ENCODE peak calls at places on chromosome 20, in ten cellular contexts. One of them, this sample, is unnamed.

GRCh38 chr20:10522328-10522727 is 87.2 kb downstream of the SLX4IP start:
- DNase-seq in T-helper 2 cell: no peak
- DNase-seq in ascending aorta: no peak
- DNase-seq in stimulated activated CD4-positive, alpha-beta T cell treated with anti-CD3 and anti-CD28 coated beads, Interleukin-1b, Interleukin-23, amount 100 ng/mL, for 1 hour: no peak
- DNase-seq in right lobe of liver: no peak
- DNase-seq in fibroblast of lung: no peak
- DNase-seq in activated T-helper 1 cell treated with anti-CD3 and anti-CD28 coated beads, Interleukin-12 subunit alpha, Interleukin-12 subunit beta, Interleukin-2, Interleukin-4 antibody, amounts not matched to agents 30 ng/mL and 10 ng/mL and 1 ng/mL, durations not matched to agents 14 hours and 24 hours and 36 hours: no peak
- DNase-seq in mesothelial cell of epicardium: no peak
- DNase-seq in transverse colon: no peak
- DNase-seq in midbrain: no peak
- DNase-seq in this sample: no peak

GRCh38 chr20:41345729-41346067 is 5.1 kb downstream of the LPIN3 start:
- DNase-seq in midbrain: no peak
- DNase-seq in ascending aorta: no peak
- DNase-seq in transverse colon: no peak
- DNase-seq in stimulated activated CD4-positive, alpha-beta T cell treated with anti-CD3 and anti-CD28 coated beads, Interleukin-1b, Interleukin-23, amount 100 ng/mL, for 1 hour: no peak
- DNase-seq in fibroblast of lung: no peak
- DNase-seq in activated T-helper 1 cell treated with anti-CD3 and anti-CD28 coated beads, Interleukin-12 subunit alpha, Interleukin-12 subunit beta, Interleukin-2, Interleukin-4 antibody, amounts not matched to agents 30 ng/mL and 10 ng/mL and 1 ng/mL, durations not matched to agents 14 hours and 24 hours and 36 hours: no peak
- DNase-seq in mesothelial cell of epicardium: no peak
- DNase-seq in T-helper 2 cell: no peak
- DNase-seq in right lobe of liver: no peak
- DNase-seq in this sample: no peak

GRCh38 chr20:62875419-62876355 is 14.1 kb upstream of the TCFL5 start:
- DNase-seq in activated T-helper 1 cell treated with anti-CD3 and anti-CD28 coated beads, Interleukin-12 subunit alpha, Interleukin-12 subunit beta, Interleukin-2, Interleukin-4 antibody, amounts not matched to agents 30 ng/mL and 10 ng/mL and 1 ng/mL, durations not matched to agents 14 hours and 24 hours and 36 hours: no peak
- DNase-seq in stimulated activated CD4-positive, alpha-beta T cell treated with anti-CD3 and anti-CD28 coated beads, Interleukin-1b, Interleukin-23, amount 100 ng/mL, for 1 hour: no peak
- DNase-seq in mesothelial cell of epicardium: peak; percentile 79
- DNase-seq in T-helper 2 cell: no peak
- DNase-seq in fibroblast of lung: peak; percentile 86
- DNase-seq in ascending aorta: peak; percentile 37
- DNase-seq in midbrain: peak; percentile 81
- DNase-seq in transverse colon: peak; percentile 78
- DNase-seq in right lobe of liver: peak; percentile 80
- DNase-seq in this sample: peak; percentile 72

GRCh38 chr20:46307139-46307998 is 929 bp downstream of the CDH22 start:
- DNase-seq in mesothelial cell of epicardium: peak; percentile 68
- DNase-seq in T-helper 2 cell: peak; percentile 47
- DNase-seq in fibroblast of lung: peak; percentile 25
- DNase-seq in ascending aorta: no peak
- DNase-seq in stimulated activated CD4-positive, alpha-beta T cell treated with anti-CD3 and anti-CD28 coated beads, Interleukin-1b, Interleukin-23, amount 100 ng/mL, for 1 hour: peak; percentile 50
- DNase-seq in activated T-helper 1 cell treated with anti-CD3 and anti-CD28 coated beads, Interleukin-12 subunit alpha, Interleukin-12 subunit beta, Interleukin-2, Interleukin-4 antibody, amounts not matched to agents 30 ng/mL and 10 ng/mL and 1 ng/mL, durations not matched to agents 14 hours and 24 hours and 36 hours: peak; percentile 45
- DNase-seq in right lobe of liver: peak; percentile 66
- DNase-seq in midbrain: peak; percentile 11
- DNase-seq in transverse colon: peak; percentile 50
- DNase-seq in this sample: peak; percentile 72

GRCh38 chr20:1813674-1814635 is 81.3 kb upstream of the SIRPA start:
- DNase-seq in fibroblast of lung: no peak
- DNase-seq in activated T-helper 1 cell treated with anti-CD3 and anti-CD28 coated beads, Interleukin-12 subunit alpha, Interleukin-12 subunit beta, Interleukin-2, Interleukin-4 antibody, amounts not matched to agents 30 ng/mL and 10 ng/mL and 1 ng/mL, durations not matched to agents 14 hours and 24 hours and 36 hours: no peak
- DNase-seq in ascending aorta: no peak
- DNase-seq in right lobe of liver: no peak
- DNase-seq in transverse colon: no peak
- DNase-seq in mesothelial cell of epicardium: no peak
- DNase-seq in T-helper 2 cell: no peak
- DNase-seq in midbrain: no peak
- DNase-seq in stimulated activated CD4-positive, alpha-beta T cell treated with anti-CD3 and anti-CD28 coated beads, Interleukin-1b, Interleukin-23, amount 100 ng/mL, for 1 hour: no peak
- DNase-seq in this sample: no peak

GRCh38 chr20:62487564-62488086 is 11.8 kb upstream of the GATA5 start:
- DNase-seq in mesothelial cell of epicardium: no peak
- DNase-seq in stimulated activated CD4-positive, alpha-beta T cell treated with anti-CD3 and anti-CD28 coated beads, Interleukin-1b, Interleukin-23, amount 100 ng/mL, for 1 hour: no peak
- DNase-seq in midbrain: no peak
- DNase-seq in right lobe of liver: no peak
- DNase-seq in ascending aorta: no peak
- DNase-seq in fibroblast of lung: no peak
- DNase-seq in transverse colon: no peak
- DNase-seq in T-helper 2 cell: no peak
- DNase-seq in activated T-helper 1 cell treated with anti-CD3 and anti-CD28 coated beads, Interleukin-12 subunit alpha, Interleukin-12 subunit beta, Interleukin-2, Interleukin-4 antibody, amounts not matched to agents 30 ng/mL and 10 ng/mL and 1 ng/mL, durations not matched to agents 14 hours and 24 hours and 36 hours: no peak
- DNase-seq in this sample: no peak

GRCh38 chr20:60008130-60008808 is 50.0 kb downstream of the CDH26 start:
- DNase-seq in fibroblast of lung: no peak
- DNase-seq in right lobe of liver: no peak
- DNase-seq in stimulated activated CD4-positive, alpha-beta T cell treated with anti-CD3 and anti-CD28 coated beads, Interleukin-1b, Interleukin-23, amount 100 ng/mL, for 1 hour: no peak
- DNase-seq in T-helper 2 cell: no peak
- DNase-seq in ascending aorta: no peak
- DNase-seq in activated T-helper 1 cell treated with anti-CD3 and anti-CD28 coated beads, Interleukin-12 subunit alpha, Interleukin-12 subunit beta, Interleukin-2, Interleukin-4 antibody, amounts not matched to agents 30 ng/mL and 10 ng/mL and 1 ng/mL, durations not matched to agents 14 hours and 24 hours and 36 hours: no peak
- DNase-seq in mesothelial cell of epicardium: no peak
- DNase-seq in midbrain: no peak
- DNase-seq in transverse colon: no peak
- DNase-seq in this sample: peak; percentile 52

GRCh38 chr20:13262701-13263335 is 41.7 kb downstream of the ISM1 start:
- DNase-seq in mesothelial cell of epicardium: no peak
- DNase-seq in ascending aorta: no peak
- DNase-seq in activated T-helper 1 cell treated with anti-CD3 and anti-CD28 coated beads, Interleukin-12 subunit alpha, Interleukin-12 subunit beta, Interleukin-2, Interleukin-4 antibody, amounts not matched to agents 30 ng/mL and 10 ng/mL and 1 ng/mL, durations not matched to agents 14 hours and 24 hours and 36 hours: no peak
- DNase-seq in fibroblast of lung: no peak
- DNase-seq in stimulated activated CD4-positive, alpha-beta T cell treated with anti-CD3 and anti-CD28 coated beads, Interleukin-1b, Interleukin-23, amount 100 ng/mL, for 1 hour: no peak
- DNase-seq in midbrain: no peak
- DNase-seq in right lobe of liver: no peak
- DNase-seq in transverse colon: no peak
- DNase-seq in T-helper 2 cell: no peak
- DNase-seq in this sample: no peak

GRCh38 chr20:52110456-52110855 is 81.1 kb downstream of the ZFP64 start:
- DNase-seq in mesothelial cell of epicardium: no peak
- DNase-seq in ascending aorta: no peak
- DNase-seq in stimulated activated CD4-positive, alpha-beta T cell treated with anti-CD3 and anti-CD28 coated beads, Interleukin-1b, Interleukin-23, amount 100 ng/mL, for 1 hour: no peak
- DNase-seq in transverse colon: no peak
- DNase-seq in fibroblast of lung: no peak
- DNase-seq in activated T-helper 1 cell treated with anti-CD3 and anti-CD28 coated beads, Interleukin-12 subunit alpha, Interleukin-12 subunit beta, Interleukin-2, Interleukin-4 antibody, amounts not matched to agents 30 ng/mL and 10 ng/mL and 1 ng/mL, durations not matched to agents 14 hours and 24 hours and 36 hours: no peak
- DNase-seq in T-helper 2 cell: no peak
- DNase-seq in right lobe of liver: no peak
- DNase-seq in midbrain: no peak
- DNase-seq in this sample: no peak

GRCh38 chr20:21607971-21608735 is 94.3 kb upstream of the NKX2-2 start:
- DNase-seq in T-helper 2 cell: no peak
- DNase-seq in ascending aorta: no peak
- DNase-seq in mesothelial cell of epicardium: no peak
- DNase-seq in stimulated activated CD4-positive, alpha-beta T cell treated with anti-CD3 and anti-CD28 coated beads, Interleukin-1b, Interleukin-23, amount 100 ng/mL, for 1 hour: no peak
- DNase-seq in activated T-helper 1 cell treated with anti-CD3 and anti-CD28 coated beads, Interleukin-12 subunit alpha, Interleukin-12 subunit beta, Interleukin-2, Interleukin-4 antibody, amounts not matched to agents 30 ng/mL and 10 ng/mL and 1 ng/mL, durations not matched to agents 14 hours and 24 hours and 36 hours: no peak
- DNase-seq in transverse colon: peak; percentile 38
- DNase-seq in right lobe of liver: no peak
- DNase-seq in midbrain: peak; percentile 90
- DNase-seq in fibroblast of lung: no peak
- DNase-seq in this sample: peak; percentile 68

GRCh38 chr20:62370115-62370806 is 3.1 kb upstream of the LAMA5 start:
- DNase-seq in fibroblast of lung: peak; percentile 87
- DNase-seq in T-helper 2 cell: no peak
- DNase-seq in mesothelial cell of epicardium: no peak
- DNase-seq in stimulated activated CD4-positive, alpha-beta T cell treated with anti-CD3 and anti-CD28 coated beads, Interleukin-1b, Interleukin-23, amount 100 ng/mL, for 1 hour: no peak
- DNase-seq in midbrain: no peak
- DNase-seq in ascending aorta: no peak
- DNase-seq in transverse colon: no peak
- DNase-seq in right lobe of liver: no peak
- DNase-seq in activated T-helper 1 cell treated with anti-CD3 and anti-CD28 coated beads, Interleukin-12 subunit alpha, Interleukin-12 subunit beta, Interleukin-2, Interleukin-4 antibody, amounts not matched to agents 30 ng/mL and 10 ng/mL and 1 ng/mL, durations not matched to agents 14 hours and 24 hours and 36 hours: no peak
- DNase-seq in this sample: no peak

GRCh38 chr20:45294659-45295058 is 12.0 kb upstream of the RBPJL start:
- DNase-seq in ascending aorta: no peak
- DNase-seq in stimulated activated CD4-positive, alpha-beta T cell treated with anti-CD3 and anti-CD28 coated beads, Interleukin-1b, Interleukin-23, amount 100 ng/mL, for 1 hour: no peak
- DNase-seq in right lobe of liver: no peak
- DNase-seq in T-helper 2 cell: no peak
- DNase-seq in midbrain: no peak
- DNase-seq in mesothelial cell of epicardium: no peak
- DNase-seq in activated T-helper 1 cell treated with anti-CD3 and anti-CD28 coated beads, Interleukin-12 subunit alpha, Interleukin-12 subunit beta, Interleukin-2, Interleukin-4 antibody, amounts not matched to agents 30 ng/mL and 10 ng/mL and 1 ng/mL, durations not matched to agents 14 hours and 24 hours and 36 hours: no peak
- DNase-seq in transverse colon: no peak
- DNase-seq in fibroblast of lung: no peak
- DNase-seq in this sample: no peak

GRCh38 chr20:46283426-46283825 is 24.9 kb downstream of the CDH22 start:
- DNase-seq in mesothelial cell of epicardium: no peak
- DNase-seq in fibroblast of lung: peak; percentile 4
- DNase-seq in transverse colon: no peak
- DNase-seq in stimulated activated CD4-positive, alpha-beta T cell treated with anti-CD3 and anti-CD28 coated beads, Interleukin-1b, Interleukin-23, amount 100 ng/mL, for 1 hour: no peak
- DNase-seq in right lobe of liver: no peak
- DNase-seq in ascending aorta: no peak
- DNase-seq in T-helper 2 cell: no peak
- DNase-seq in midbrain: no peak
- DNase-seq in activated T-helper 1 cell treated with anti-CD3 and anti-CD28 coated beads, Interleukin-12 subunit alpha, Interleukin-12 subunit beta, Interleukin-2, Interleukin-4 antibody, amounts not matched to agents 30 ng/mL and 10 ng/mL and 1 ng/mL, durations not matched to agents 14 hours and 24 hours and 36 hours: no peak
- DNase-seq in this sample: no peak

GRCh38 chr20:35093245-35093884 is 758 bp upstream of the TRPC4AP start:
- DNase-seq in mesothelial cell of epicardium: no peak
- DNase-seq in transverse colon: no peak
- DNase-seq in right lobe of liver: no peak
- DNase-seq in T-helper 2 cell: no peak
- DNase-seq in ascending aorta: no peak
- DNase-seq in fibroblast of lung: peak; percentile 80
- DNase-seq in midbrain: no peak
- DNase-seq in stimulated activated CD4-positive, alpha-beta T cell treated with anti-CD3 and anti-CD28 coated beads, Interleukin-1b, Interleukin-23, amount 100 ng/mL, for 1 hour: no peak
- DNase-seq in activated T-helper 1 cell treated with anti-CD3 and anti-CD28 coated beads, Interleukin-12 subunit alpha, Interleukin-12 subunit beta, Interleukin-2, Interleukin-4 antibody, amounts not matched to agents 30 ng/mL and 10 ng/mL and 1 ng/mL, durations not matched to agents 14 hours and 24 hours and 36 hours: no peak
- DNase-seq in this sample: no peak

GRCh38 chr20:50052952-50053789 is 59.8 kb downstream of the UBE2V1 start:
- DNase-seq in ascending aorta: no peak
- DNase-seq in right lobe of liver: no peak
- DNase-seq in fibroblast of lung: no peak
- DNase-seq in midbrain: no peak
- DNase-seq in activated T-helper 1 cell treated with anti-CD3 and anti-CD28 coated beads, Interleukin-12 subunit alpha, Interleukin-12 subunit beta, Interleukin-2, Interleukin-4 antibody, amounts not matched to agents 30 ng/mL and 10 ng/mL and 1 ng/mL, durations not matched to agents 14 hours and 24 hours and 36 hours: no peak
- DNase-seq in T-helper 2 cell: no peak
- DNase-seq in mesothelial cell of epicardium: no peak
- DNase-seq in stimulated activated CD4-positive, alpha-beta T cell treated with anti-CD3 and anti-CD28 coated beads, Interleukin-1b, Interleukin-23, amount 100 ng/mL, for 1 hour: no peak
- DNase-seq in transverse colon: no peak
- DNase-seq in this sample: no peak

GRCh38 chr20:24908642-24909041 is 40.4 kb upstream of the CST7 start:
- DNase-seq in right lobe of liver: no peak
- DNase-seq in T-helper 2 cell: no peak
- DNase-seq in midbrain: no peak
- DNase-seq in activated T-helper 1 cell treated with anti-CD3 and anti-CD28 coated beads, Interleukin-12 subunit alpha, Interleukin-12 subunit beta, Interleukin-2, Interleukin-4 antibody, amounts not matched to agents 30 ng/mL and 10 ng/mL and 1 ng/mL, durations not matched to agents 14 hours and 24 hours and 36 hours: no peak
- DNase-seq in ascending aorta: no peak
- DNase-seq in transverse colon: no peak
- DNase-seq in stimulated activated CD4-positive, alpha-beta T cell treated with anti-CD3 and anti-CD28 coated beads, Interleukin-1b, Interleukin-23, amount 100 ng/mL, for 1 hour: no peak
- DNase-seq in fibroblast of lung: no peak
- DNase-seq in mesothelial cell of epicardium: no peak
- DNase-seq in this sample: no peak